ENCODE peak calls at places on chromosomes 6 and 20, in six cellular contexts. O, P, J, W, M and S are unnamed samples.

GRCh38 chr6:107698146-107698545 is 126.0 kb downstream of the SCML4 start:
- DNase-seq in W (no peak), P (no peak), O (no peak), M (peak; percentile 84), J (no peak), S (no peak)

GRCh38 chr6:99416892-99417767 is 8.0 kb downstream of the PNISR start:
- DNase-seq in W (no peak), M (no peak), O (no peak), P (no peak), J (no peak), S (no peak)

GRCh38 chr6:110560239-110561015 is 84.0 kb upstream of the SLC22A16 start:
- DNase-seq in P (no peak), J (no peak), M (no peak), W (no peak), O (no peak), S (no peak)

GRCh38 chr20:2816583-2817340 is 598 bp downstream of the TMEM239 start:
- DNase-seq in J (peak; percentile 36), M (no peak), W (no peak), P (no peak), O (peak; percentile 51), S (no peak)

GRCh38 chr6:158031445-158032353 is 50.0 kb downstream of the SYNJ2 start:
- DNase-seq in M (peak; percentile 73), J (peak; percentile 89), P (no peak), W (peak; percentile 41), O (peak; percentile 85), S (peak; percentile 21)

GRCh38 chr6:118579786-118580185 is 31.7 kb downstream of the PLN start:
- DNase-seq in J (no peak), O (no peak), W (no peak), P (no peak), M (no peak), S (no peak)

GRCh38 chr6:119979862-119980261 is 630.3 kb upstream of the MAN1A1 start:
- DNase-seq in P (peak; percentile 16), W (no peak), M (peak; percentile 27), J (no peak), O (no peak), S (no peak)

GRCh38 chr6:156410649-156411048 is 366.5 kb upstream of the ARID1B start:
- DNase-seq in W (no peak), M (no peak), J (no peak), P (no peak), O (no peak), S (no peak)

GRCh38 chr20:10898555-10898954 is 224.8 kb upstream of the JAG1 start:
- DNase-seq in J (no peak), W (no peak), M (no peak), P (no peak), O (no peak), S (no peak)

GRCh38 chr6:38234141-38234540 is 405.6 kb downstream of the BTBD9 start:
- DNase-seq in W (no peak), M (no peak), J (no peak), O (no peak), P (no peak), S (no peak)

GRCh38 chr6:127855542-127856159 is 45.2 kb downstream of the THEMIS start:
- DNase-seq in O (no peak), P (peak; percentile 24), M (peak; percentile 66), W (no peak), J (no peak), S (no peak)

GRCh38 chr20:41800040-41800439 is 181.9 kb upstream of the CHD6 start:
- DNase-seq in P (no peak), J (no peak), M (no peak), O (no peak), W (no peak), S (no peak)

GRCh38 chr20:17873410-17874270 is 95.0 kb downstream of the SNX5 start:
- DNase-seq in M (peak; percentile 98), J (peak; percentile 90), O (peak; percentile 91), W (peak; percentile 82), P (peak; percentile 91), S (no peak)

GRCh38 chr6:14129572-14129971 is 12.0 kb downstream of the CD83 start:
- DNase-seq in W (peak; percentile 36), J (no peak), O (no peak), M (peak; percentile 83), P (peak; percentile 70), S (peak; percentile 48)

GRCh38 chr6:98036344-98036743 is 753.3 kb upstream of the MMS22L start:
- DNase-seq in P (no peak), O (no peak), J (no peak), W (no peak), M (no peak), S (no peak)

GRCh38 chr6:17493286-17493685 is 99.9 kb downstream of the CAP2 start:
- DNase-seq in M (peak; percentile 42), O (no peak), P (no peak), W (no peak), J (peak; percentile 82), S (no peak)

GRCh38 chr6:33324139-33324538 is 6.6 kb upstream of the ZBTB22 start:
- DNase-seq in P (no peak), M (no peak), O (no peak), J (no peak), W (no peak), S (no peak)

GRCh38 chr20:6295477-6296256 is 172.8 kb upstream of the FERMT1 start:
- DNase-seq in J (no peak), O (no peak), W (no peak), M (no peak), P (no peak), S (no peak)

GRCh38 chr6:658244-658643 is 1.3 kb upstream of the HUS1B start:
- DNase-seq in M (peak; percentile 89), P (no peak), O (no peak), J (no peak), W (no peak), S (no peak)

GRCh38 chr6:88380083-88380482 is 213.9 kb upstream of the CNR1 start:
- DNase-seq in P (no peak), O (peak; percentile 94), M (peak; percentile 79), W (peak; percentile 45), J (peak; percentile 80), S (no peak)

GRCh38 chr6:106027760-106028159 is 58.4 kb upstream of the PRDM1 start:
- DNase-seq in P (no peak), J (no peak), O (no peak), M (no peak), W (no peak), S (no peak)

GRCh38 chr6:106884576-106884975 is 90.0 kb downstream of the CD24 start:
- DNase-seq in O (no peak), J (no peak), P (no peak), W (no peak), M (no peak), S (no peak)

GRCh38 chr6:167988945-167989841 is 8.3 kb upstream of the KIF25 start:
- DNase-seq in W (no peak), O (no peak), P (no peak), J (peak; percentile 36), M (no peak), S (no peak)

GRCh38 chr20:61749406-61750075 is 316.1 kb downstream of the TAF4 start:
- DNase-seq in W (no peak), O (no peak), J (no peak), M (no peak), P (no peak), S (no peak)

GRCh38 chr6:50467931-50468330 is 245.4 kb upstream of the TFAP2D start:
- DNase-seq in P (no peak), M (no peak), W (no peak), J (no peak), O (no peak), S (no peak)

GRCh38 chr6:162448294-162448693 is 279.3 kb downstream of the PRKN start:
- DNase-seq in P (no peak), J (no peak), M (no peak), O (no peak), W (no peak), S (no peak)

GRCh38 chr6:162442675-162443074 is 284.9 kb downstream of the PRKN start:
- DNase-seq in O (no peak), M (peak; percentile 6), W (no peak), P (peak; percentile 36), J (no peak), S (peak; percentile 41)

GRCh38 chr6:162443101-162443500 is 284.5 kb downstream of the PRKN start:
- DNase-seq in J (no peak), M (no peak), P (no peak), O (no peak), W (no peak), S (no peak)
- H3K4me3 ChIP-seq in J (no peak overlapping the region), M (no peak overlapping the region), P (no peak overlapping the region), O (no peak overlapping the region), W (no peak overlapping the region), S (no peak overlapping the region)

DNA sequence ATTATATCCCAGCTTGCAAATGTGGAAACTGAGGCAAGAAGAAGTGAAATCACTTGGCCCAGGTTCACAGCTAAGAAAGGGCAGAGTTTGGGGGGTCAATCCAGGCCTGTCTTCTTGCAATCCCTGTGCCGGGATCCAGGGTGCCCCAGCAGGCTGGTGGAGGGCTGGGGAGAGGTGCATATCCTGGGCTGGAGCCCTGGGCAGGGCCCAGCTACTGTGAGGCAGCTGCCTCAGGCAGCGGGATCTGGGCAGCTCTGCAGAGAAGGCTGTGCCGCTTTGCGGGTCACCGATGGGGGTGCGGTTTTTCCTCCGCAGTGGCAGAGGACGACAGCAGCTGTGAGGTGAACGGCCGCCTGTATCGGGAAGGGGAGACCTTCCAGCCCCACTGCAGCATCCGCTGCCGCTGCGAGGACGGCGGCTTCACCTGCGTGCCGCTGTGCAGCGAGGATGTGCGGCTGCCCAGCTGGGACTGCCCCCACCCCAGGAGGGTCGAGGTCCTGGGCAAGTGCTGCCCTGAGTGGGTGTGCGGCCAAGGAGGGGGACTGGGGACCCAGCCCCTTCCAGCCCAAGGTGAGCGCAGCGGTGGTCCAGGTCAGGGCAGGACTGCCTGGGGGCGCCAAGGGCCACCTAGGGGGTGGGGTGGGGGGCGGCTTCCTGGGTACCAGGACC is 9.4 kb downstream of the CCN5 start:
- DNase-seq in J (no peak), W (no peak), O (no peak), P (no peak), M (no peak), S (no peak)
- H3K4me3 ChIP-seq in J (no peak overlapping the region), W (no peak overlapping the region), O (no peak overlapping the region), P (no peak overlapping the region), M (no peak overlapping the region), S (no peak overlapping the region)

DNA sequence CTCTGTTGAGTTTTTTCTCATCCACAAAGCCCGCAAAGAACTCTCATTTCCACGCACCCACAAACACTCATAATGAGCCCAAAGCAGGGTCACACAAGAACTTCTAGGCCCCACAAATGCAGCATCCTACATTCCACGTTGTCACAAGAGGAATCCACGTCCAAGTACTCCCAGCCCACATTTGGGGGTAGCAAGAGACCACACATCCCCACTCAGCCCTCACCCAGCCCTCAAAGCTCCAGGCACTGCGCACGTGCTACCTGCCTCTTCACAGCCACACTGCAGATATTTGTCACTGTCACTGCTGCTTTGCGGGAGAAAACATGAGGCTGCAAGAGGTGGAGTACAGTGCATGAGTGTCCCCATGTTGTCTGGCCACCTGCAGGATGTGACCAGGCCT is 187.6 kb upstream of the CDYL start:
- DNase-seq in W (no peak), O (no peak), M (no peak), P (no peak), J (no peak), S (no peak)
- H3K4me3 ChIP-seq in W (no peak overlapping the region), O (no peak overlapping the region), M (no peak overlapping the region), P (no peak overlapping the region), J (no peak overlapping the region), S (no peak overlapping the region)

DNA sequence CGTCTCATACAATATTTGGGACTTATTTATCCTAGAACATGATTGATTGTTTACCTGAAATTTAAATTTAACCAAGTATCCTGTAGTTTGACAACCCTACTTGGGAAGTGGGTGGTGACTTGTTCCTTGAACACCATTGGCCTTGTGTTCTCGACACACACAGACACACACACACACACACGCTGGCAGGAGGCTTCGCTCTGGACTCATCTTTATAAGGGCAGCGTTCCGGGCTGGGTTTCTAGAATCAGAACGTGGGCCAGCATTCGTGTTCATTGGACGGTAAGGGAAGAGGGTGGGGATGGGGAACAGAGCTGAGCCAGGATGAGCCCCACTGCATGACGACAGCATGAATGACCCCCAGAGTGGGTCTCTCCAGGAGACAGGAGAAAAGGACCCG is 16.2 kb upstream of the SSTR4 start:
- DNase-seq in W (no peak), M (no peak), P (no peak), O (no peak), J (no peak), S (no peak)
- H3K4me3 ChIP-seq in W (no peak overlapping the region), M (no peak overlapping the region), P (no peak overlapping the region), O (no peak overlapping the region), J (no peak overlapping the region), S (no peak overlapping the region)